ENCODE peak calls at places on chromosome 18, in seven cellular contexts. M, L, F, R, N, I and O are unnamed samples.

GRCh38 chr18:48847807-48848486 is 102.8 kb downstream of the SMAD7 start:
- DNase-seq in R (peak), F (no peak), N (no peak), M (no peak), I (no peak), L (no peak), O (no peak)

GRCh38 chr18:36532394-36532793 is 234.9 kb downstream of the FHOD3 start:
- DNase-seq in F (peak), I (no peak), R (no peak), M (no peak), N (no peak), L (no peak), O (peak)

GRCh38 chr18:23585897-23586248 is 433 bp downstream of the NPC1 start:
- DNase-seq in N (no peak), F (no peak), M (no peak), L (no peak), I (no peak), R (no peak), O (no peak)

GRCh38 chr18:22485808-22486244 is 68.1 kb upstream of the CTAGE1 start:
- DNase-seq in I (no peak), L (no peak), F (peak), M (no peak), R (no peak), N (peak), O (peak)

GRCh38 chr18:2970344-2970743 is 42.6 kb downstream of the LPIN2 start:
- DNase-seq in M (no peak), F (no peak), I (no peak), R (no peak), N (no peak), L (no peak), O (no peak)

GRCh38 chr18:41128126-41128525 is 826.9 kb upstream of the PIK3C3 start:
- DNase-seq in L (no peak), R (no peak), M (no peak), N (no peak), I (no peak), F (no peak), O (no peak)

GRCh38 chr18:45107425-45107824 is 426.7 kb downstream of the SETBP1 start:
- DNase-seq in L (no peak), I (no peak), F (peak), R (no peak), N (no peak), M (no peak), O (peak)

GRCh38 chr18:21241224-21242131 is 554 bp upstream of the GREB1L start:
- DNase-seq in R (peak), I (peak), F (no peak), L (peak), M (no peak), N (no peak), O (no peak)

GRCh38 chr18:57353940-57354461 is 1.6 kb downstream of the ST8SIA3 start:
- DNase-seq in N (no peak), M (no peak), F (peak), I (peak), R (no peak), L (peak), O (no peak)

GRCh38 chr18:47283476-47283875 is 32.0 kb upstream of the SKOR2 start:
- DNase-seq in M (no peak), I (no peak), R (peak), L (no peak), N (peak), F (peak), O (peak)

GRCh38 chr18:39571511-39571910 is 2005.9 kb upstream of the CELF4 start:
- DNase-seq in M (no peak), L (no peak), F (peak), I (no peak), N (peak), R (peak), O (peak)

GRCh38 chr18:79246309-79247108 is 149.2 kb upstream of the NFATC1 start:
- DNase-seq in I (peak), L (peak), R (peak), M (peak), N (peak), F (peak), O (peak)

GRCh38 chr18:63567825-63568224 is 19.3 kb upstream of the SERPINB13 start:
- DNase-seq in F (no peak), L (no peak), R (no peak), N (no peak), M (no peak), I (no peak), O (no peak)